ENCODE peak calls at places on chromosomes 16 and 17, in four cellular contexts. O, Q, Z and Y are unnamed samples.

GRCh38 chr16:11395008-11395948 is 50.0 kb downstream of the RMI2 start:
- DNase-seq in O (no peak), Q (no peak), Z (no peak), Y (no peak)

GRCh38 chr16:1631931-1632637 is 19.9 kb downstream of the CRAMP1 start:
- DNase-seq in O (peak), Q (no peak), Z (no peak), Y (no peak)

GRCh38 chr17:81391964-81392908 is 3.0 kb upstream of the BAHCC1 start:
- DNase-seq in O (no peak), Q (no peak), Z (peak), Y (peak)

GRCh38 chr17:17401271-17401781 is 75.5 kb upstream of the MED9 start:
- DNase-seq in O (no peak), Q (no peak), Z (no peak), Y (peak)

GRCh38 chr16:56869513-56870270 is 4.7 kb downstream of the SLC12A3 start:
- DNase-seq in O (no peak), Q (no peak), Z (no peak), Y (peak)

GRCh38 chr17:74842599-74843351 is 16.9 kb downstream of the GRIN2C start:
- DNase-seq in O (peak), Q (peak), Z (peak), Y (peak)

GRCh38 chr17:33294994-33295393 is 1.9 kb upstream of the ASIC2 start:
- DNase-seq in O (no peak), Q (no peak), Z (no peak), Y (no peak)

GRCh38 chr17:1498869-1499268 is 6.4 kb upstream of the MYO1C start:
- DNase-seq in O (no peak), Q (no peak), Z (no peak), Y (no peak)

GRCh38 chr16:88857728-88858339 is 907 bp downstream of the TRAPPC2L start:
- DNase-seq in O (peak), Q (peak), Z (peak), Y (peak)

GRCh38 chr17:28726912-28727726 is 1.1 kb upstream of the TLCD1 start:
- DNase-seq in O (peak), Q (peak), Z (peak), Y (peak)

GRCh38 chr16:81716478-81717210 is 62.4 kb upstream of the PLCG2 start:
- DNase-seq in O (no peak), Q (no peak), Z (no peak), Y (no peak)

GRCh38 chr17:16251043-16251442 is 34.0 kb downstream of the PIGL start:
- DNase-seq in O (no peak), Q (no peak), Z (no peak), Y (no peak)
- H3K27ac ChIP-seq in O (peak), Q (no peak), Z (no peak), Y (no peak)

DNA sequence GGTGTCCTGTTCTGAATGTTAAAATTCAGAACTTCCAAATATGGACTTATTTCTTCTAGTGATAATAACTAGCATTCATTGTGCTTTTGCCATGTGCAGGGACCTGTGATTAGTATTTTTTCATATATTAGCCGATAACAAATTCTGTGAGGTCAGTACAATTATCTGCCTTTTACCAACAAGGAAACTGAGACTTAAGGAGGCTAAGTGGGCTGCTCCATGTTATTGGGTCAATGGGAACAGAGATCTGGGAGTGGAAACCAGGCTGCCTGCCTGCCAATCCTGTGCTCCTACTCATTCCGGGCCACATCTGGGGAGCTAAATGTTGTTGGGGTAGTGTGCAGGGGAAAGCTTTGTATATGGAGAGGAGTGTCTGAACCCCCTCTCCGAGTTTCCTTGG is 3.7 kb downstream of the TMEM106A start:
- DNase-seq in O (no peak), Q (no peak), Z (no peak), Y (no peak)
- H3K27ac ChIP-seq in O (no peak), Q (no peak), Z (no peak), Y (no peak)

GRCh38 chr17:77735051-77735340 is 223.5 kb upstream of the TNRC6C start:
- DNase-seq in O (no peak), Q (no peak), Z (peak), Y (peak)
- H3K27ac ChIP-seq in O (peak), Q (peak), Z (peak), Y (peak)

DNA sequence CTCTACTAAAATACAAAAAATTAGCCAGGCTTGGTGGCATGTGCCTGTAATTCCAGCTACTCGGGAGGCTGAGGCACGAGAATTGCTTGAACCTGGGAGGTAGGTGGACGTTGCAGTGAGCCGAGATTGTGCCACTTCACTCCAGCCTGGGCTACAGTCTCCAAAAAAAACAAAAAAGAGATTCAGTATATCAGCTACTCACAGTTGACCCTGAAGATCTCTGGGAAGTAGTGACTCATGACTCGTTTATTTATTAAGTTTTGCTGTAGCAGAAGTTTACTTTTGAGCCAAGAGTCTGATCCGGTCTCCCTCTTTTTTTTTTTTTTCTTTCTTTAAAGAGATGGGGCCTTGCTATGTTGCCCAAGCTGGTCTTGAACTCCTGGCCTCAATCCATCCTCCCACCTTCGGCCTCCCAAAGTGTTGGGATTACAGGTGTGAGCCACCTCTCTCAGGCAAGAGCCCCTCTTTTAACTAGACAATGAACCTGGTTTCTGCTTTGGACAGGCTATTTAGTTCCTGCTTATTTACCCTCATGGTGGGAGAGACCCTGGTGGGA is 4.4 kb downstream of the MVP start:
- DNase-seq in O (no peak), Q (peak), Z (peak), Y (no peak)
- H3K27ac ChIP-seq in O (peak), Q (peak), Z (peak), Y (peak)

DNA sequence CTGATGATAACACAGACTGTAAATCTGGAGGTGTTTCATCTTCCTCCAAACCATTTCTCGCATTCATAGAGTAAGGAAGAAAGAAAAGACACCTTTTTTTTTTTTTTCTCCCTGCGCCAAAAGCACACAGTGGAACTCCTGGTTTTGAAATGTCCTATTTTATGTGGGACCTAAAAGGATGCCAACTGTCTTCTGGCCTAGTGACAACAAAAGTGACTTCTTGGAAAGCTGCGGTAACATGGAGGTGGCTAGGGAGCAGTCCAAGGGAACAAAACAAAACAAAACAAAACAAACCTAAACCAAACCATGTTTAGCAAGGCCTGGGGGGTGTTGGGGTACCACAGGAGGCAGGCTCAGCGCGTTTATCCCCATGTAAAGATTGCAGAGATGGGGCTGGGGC is 174.8 kb downstream of the XYLT1 start:
- DNase-seq in O (no peak), Q (no peak), Z (no peak), Y (no peak)
- H3K27ac ChIP-seq in O (no peak), Q (no peak), Z (no peak), Y (no peak)

DNA sequence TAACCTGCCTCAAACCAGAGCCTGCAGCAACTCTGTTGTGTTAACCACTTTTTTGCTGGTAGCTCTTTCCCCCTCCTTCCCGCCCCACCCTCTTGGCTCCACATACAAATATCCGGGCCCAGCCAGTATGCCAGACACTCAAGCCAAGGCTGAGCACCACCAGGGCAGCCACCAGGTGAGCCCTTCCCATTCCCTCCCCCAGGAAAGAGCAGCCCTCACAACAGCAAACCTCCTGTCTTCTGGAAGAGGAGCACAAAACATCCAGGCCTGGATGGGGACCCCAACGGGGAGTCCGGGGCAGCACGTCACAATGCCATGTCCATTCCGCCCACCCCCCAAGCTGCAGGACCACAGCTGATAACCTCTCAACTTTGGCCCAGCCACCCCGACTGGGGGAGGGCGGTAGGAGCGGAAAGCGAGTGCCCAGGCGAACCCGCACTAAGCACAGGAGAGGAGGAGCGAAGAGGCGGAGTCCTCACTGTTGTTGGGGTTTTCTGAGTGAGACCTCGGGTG is 757 bp downstream of the ORMDL3 start:
- DNase-seq in O (peak), Q (peak), Z (no peak), Y (peak)
- H3K27ac ChIP-seq in O (peak), Q (peak), Z (peak), Y (peak)

GRCh38 chr17:76139261-76139752 is 1.7 kb downstream of the FOXJ1 start:
- DNase-seq in O (no peak), Q (no peak), Z (no peak), Y (no peak)
- H3K27ac ChIP-seq in O (no peak), Q (no peak), Z (no peak), Y (no peak)

DNA sequence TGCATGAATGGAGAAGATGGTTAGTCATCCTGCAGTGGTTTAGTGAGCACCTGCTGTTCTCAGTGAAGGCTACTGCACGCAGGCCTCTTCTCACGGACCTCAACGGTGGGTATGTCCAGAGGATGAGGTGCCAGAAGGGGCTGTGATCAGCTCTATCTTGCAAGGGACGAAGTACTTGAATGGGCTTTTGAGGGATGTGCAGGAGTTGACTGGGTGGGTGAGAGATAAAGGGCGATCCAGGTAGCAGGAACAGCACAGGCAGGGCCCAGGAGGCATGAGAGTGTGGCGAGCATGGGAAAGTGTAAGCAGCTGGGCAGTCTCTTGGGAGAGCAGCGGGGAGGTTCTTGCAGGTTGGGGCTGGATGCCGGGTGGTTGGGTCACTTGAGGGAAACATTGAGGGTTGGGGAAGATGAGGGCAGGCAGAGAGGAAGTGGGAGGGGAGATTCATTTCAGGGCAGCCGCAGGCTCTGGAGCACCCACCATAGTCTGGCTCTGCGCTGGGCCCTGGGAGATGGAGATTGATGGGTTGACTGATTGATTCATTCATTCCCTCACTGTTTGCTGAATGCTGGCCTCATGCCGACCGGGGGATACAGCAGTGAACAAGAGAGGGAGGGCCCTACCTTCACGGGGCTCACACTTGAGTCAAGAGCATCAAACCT is 115.1 kb upstream of the CIBAR2 start:
- DNase-seq in O (no peak), Q (no peak), Z (no peak), Y (no peak)
- H3K27ac ChIP-seq in O (no peak), Q (no peak), Z (peak), Y (no peak)

GRCh38 chr16:68259421-68259820 is 4.9 kb upstream of the SLC7A6 start:
- DNase-seq in O (no peak), Q (no peak), Z (no peak), Y (peak)

GRCh38 chr16:68263559-68264127 is 683 bp upstream of the SLC7A6 start:
- DNase-seq in O (no peak), Q (no peak), Z (no peak), Y (no peak)

GRCh38 chr16:68267612-68268405 is 3.5 kb downstream of the SLC7A6 start:
- DNase-seq in O (no peak), Q (no peak), Z (no peak), Y (no peak)

GRCh38 chr16:68265078-68265925 is 976 bp downstream of the SLC7A6 start:
- DNase-seq in O (peak), Q (peak), Z (no peak), Y (peak)

GRCh38 chr16:68264128-68265077 is at the start of gene SLC7A6:
- DNase-seq in O (peak), Q (peak), Z (peak), Y (peak)
- H3K27ac ChIP-seq in O (peak), Q (peak), Z (peak), Y (peak)